ENCODE peak calls at places on chromosomes 4 and X, in five cellular contexts. Y, G, X, J and A are unnamed samples.

GRCh38 chrX:83260288-83260687 is 247.8 kb upstream of the POU3F4 start:
- DNase-seq in Y (no peak), G (no peak), X (no peak), J (no peak), A (peak; percentile 0)

GRCh38 chrX:121336831-121337421 is 289.5 kb downstream of the GLUD2 start:
- DNase-seq in Y (no peak), G (peak; percentile 42), X (no peak), J (no peak), A (no peak)

GRCh38 chrX:135081695-135082094 is 29.8 kb upstream of the RTL8A start:
- DNase-seq in Y (no peak), G (no peak), X (no peak), J (no peak), A (no peak)

GRCh38 chr4:186037692-186038658 is 31.0 kb upstream of the TLR3 start:
- DNase-seq in Y (peak; percentile 49), G (peak; percentile 79), X (peak; percentile 62), J (peak; percentile 80), A (peak; percentile 77)

GRCh38 chr4:70996014-70996353 is 2.5 kb downstream of the DCK start:
- DNase-seq in Y (no peak), G (no peak), X (no peak), J (no peak), A (peak; percentile 42)

GRCh38 chr4:47525154-47525819 is 40.2 kb downstream of the ATP10D start:
- DNase-seq in Y (peak; percentile 15), G (peak; percentile 21), X (peak; percentile 51), J (peak; percentile 97), A (no peak)

GRCh38 chr4:94877973-94878372 is 120.2 kb downstream of the BMPR1B start:
- DNase-seq in Y (no peak), G (no peak), X (no peak), J (peak; percentile 66), A (no peak)

GRCh38 chr4:138310498-138310897 is 68.3 kb upstream of the SLC7A11 start:
- DNase-seq in Y (no peak), G (no peak), X (no peak), J (peak; percentile 53), A (no peak)

GRCh38 chr4:14994242-14994641 is 8.0 kb upstream of the CPEB2 start:
- DNase-seq in Y (no peak), G (no peak), X (no peak), J (peak; percentile 31), A (peak; percentile 77)

GRCh38 chr4:90127706-90128345 is 632 bp downstream of the CCSER1 start:
- DNase-seq in Y (peak; percentile 9), G (no peak), X (no peak), J (no peak), A (no peak)

GRCh38 chr4:83109480-83110221 is 4.9 kb downstream of the PLAC8 start:
- DNase-seq in Y (no peak), G (no peak), X (no peak), J (peak; percentile 3), A (peak; percentile 87)

GRCh38 chrX:150569155-150569477 is 695 bp downstream of the MTM1 start:
- DNase-seq in Y (peak; percentile 21), G (no peak), X (no peak), J (peak; percentile 43), A (peak; percentile 85)

GRCh38 chr4:3719836-3720235 is 46.3 kb upstream of the ADRA2C start:
- DNase-seq in Y (no peak), G (no peak), X (no peak), J (no peak), A (no peak)
- H3K4me3 ChIP-seq in Y (no peak overlapping the region), G (no peak overlapping the region), X (no peak overlapping the region), J (no peak overlapping the region), A (no peak overlapping the region)

DNA sequence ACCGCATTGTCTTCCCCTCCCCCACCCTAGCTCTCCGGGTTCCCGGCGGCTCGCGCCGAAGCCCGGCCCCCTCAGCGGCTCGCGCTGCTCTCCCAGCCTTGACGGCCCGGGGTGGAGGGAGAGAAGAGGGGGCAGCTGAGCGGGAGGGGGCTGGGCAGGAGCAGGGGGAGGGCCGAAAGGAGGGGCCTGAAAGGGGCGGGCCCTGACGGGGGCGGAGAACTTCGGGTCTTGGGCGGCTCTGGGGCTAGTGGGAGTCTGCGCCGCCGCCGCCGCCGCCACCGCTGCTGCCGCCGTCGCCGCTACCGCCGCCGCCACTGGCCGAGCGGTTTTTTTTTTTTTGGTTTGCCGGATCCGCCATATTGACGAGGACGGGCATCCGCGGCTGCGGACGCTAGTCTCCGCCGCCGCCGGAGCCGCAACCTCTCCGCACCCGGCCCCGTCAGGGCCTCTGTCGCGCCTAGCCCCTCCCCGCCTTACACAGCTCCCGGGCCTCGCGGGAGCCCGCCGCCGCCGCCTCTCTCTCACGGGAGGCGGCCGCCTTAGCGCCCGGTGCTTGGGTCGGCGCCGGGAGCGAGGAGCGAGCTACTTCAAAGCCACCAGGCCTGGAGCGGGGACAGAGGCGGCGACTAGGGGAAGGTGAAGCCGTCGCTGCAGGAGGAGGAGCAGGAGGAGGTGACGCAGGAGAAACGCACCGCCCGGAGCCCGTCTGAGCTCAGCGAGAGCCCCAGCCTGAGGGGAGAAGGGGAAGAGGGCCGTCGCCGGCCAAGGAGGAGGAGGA is at the start of gene USP9X:
- DNase-seq in Y (peak; percentile 91), G (peak; percentile 54), X (peak; percentile 95), J (peak; percentile 89), A (peak; percentile 90)
- TF ChIP-seq POLR2A in Y (peak; percentile 72), G (peak; percentile 33), X (peak; percentile 59), J (peak; percentile 63), A (peak; percentile 45)

GRCh38 chr4:25177147-25177546 is 16.9 kb upstream of the SEPSECS start:
- DNase-seq in Y (no peak), G (no peak), X (no peak), J (no peak), A (no peak)

GRCh38 chr4:25174674-25175073 is 14.4 kb upstream of the SEPSECS start:
- DNase-seq in Y (no peak), G (no peak), X (no peak), J (peak; percentile 12), A (peak; percentile 44)

GRCh38 chr4:25169446-25169845 is 9.2 kb upstream of the SEPSECS start:
- DNase-seq in Y (no peak), G (no peak), X (no peak), J (no peak), A (no peak)

GRCh38 chr4:25171451-25171850 is 11.2 kb upstream of the SEPSECS start:
- DNase-seq in Y (no peak), G (no peak), X (no peak), J (no peak), A (no peak)

DNA sequence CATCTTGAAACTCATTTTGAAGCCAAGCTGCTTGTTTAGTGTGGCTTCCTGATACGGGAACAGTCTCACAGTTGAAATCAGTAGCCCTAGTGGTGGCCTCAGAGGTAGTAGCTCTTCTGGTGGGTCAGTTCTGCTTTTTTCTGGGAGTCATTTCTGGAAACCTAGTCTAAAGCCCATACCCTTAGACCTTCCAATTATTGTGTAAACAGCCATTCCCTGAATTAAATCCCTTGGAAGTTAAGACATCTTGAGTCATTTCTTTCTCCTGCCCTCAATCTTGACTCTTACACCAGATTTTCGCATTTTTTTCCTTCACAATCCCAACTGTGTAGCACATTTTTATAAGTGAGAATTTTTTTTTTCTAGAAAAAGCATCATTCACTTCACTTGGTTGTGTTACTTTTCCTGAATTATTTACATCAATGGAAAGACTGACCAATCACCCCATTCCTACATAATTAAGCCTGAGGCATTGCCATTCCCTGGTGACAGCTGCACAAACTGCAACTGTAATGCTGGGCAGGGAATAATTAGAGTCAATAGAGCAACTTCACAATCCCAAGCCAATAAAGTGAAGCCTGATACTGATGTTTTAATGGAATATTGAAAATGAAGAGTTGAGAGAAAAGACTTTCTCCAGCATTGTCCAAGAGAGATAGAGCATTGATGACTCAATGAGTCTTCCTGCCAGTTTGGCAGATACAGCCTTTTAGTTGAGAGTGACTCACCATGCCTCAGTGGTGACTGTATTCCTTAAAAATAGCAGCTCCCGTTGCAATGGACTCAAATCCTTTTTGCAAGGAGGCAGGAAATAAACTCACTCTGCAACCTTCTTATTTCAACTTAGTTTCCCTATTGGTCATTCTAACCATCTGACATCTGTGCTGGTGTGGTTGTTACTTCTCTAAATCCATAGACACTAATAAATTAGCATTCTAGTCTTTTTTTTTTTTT is 13.0 kb upstream of the SEPSECS start:
- DNase-seq in Y (peak; percentile 74), G (peak; percentile 86), X (peak; percentile 85), J (peak; percentile 100), A (peak; percentile 88)
- H3K4me3 ChIP-seq in Y (no peak overlapping the region), G (peak overlapping the region; percentile 40), X (no peak overlapping the region), J (no peak overlapping the region), A (no peak overlapping the region)

DNA sequence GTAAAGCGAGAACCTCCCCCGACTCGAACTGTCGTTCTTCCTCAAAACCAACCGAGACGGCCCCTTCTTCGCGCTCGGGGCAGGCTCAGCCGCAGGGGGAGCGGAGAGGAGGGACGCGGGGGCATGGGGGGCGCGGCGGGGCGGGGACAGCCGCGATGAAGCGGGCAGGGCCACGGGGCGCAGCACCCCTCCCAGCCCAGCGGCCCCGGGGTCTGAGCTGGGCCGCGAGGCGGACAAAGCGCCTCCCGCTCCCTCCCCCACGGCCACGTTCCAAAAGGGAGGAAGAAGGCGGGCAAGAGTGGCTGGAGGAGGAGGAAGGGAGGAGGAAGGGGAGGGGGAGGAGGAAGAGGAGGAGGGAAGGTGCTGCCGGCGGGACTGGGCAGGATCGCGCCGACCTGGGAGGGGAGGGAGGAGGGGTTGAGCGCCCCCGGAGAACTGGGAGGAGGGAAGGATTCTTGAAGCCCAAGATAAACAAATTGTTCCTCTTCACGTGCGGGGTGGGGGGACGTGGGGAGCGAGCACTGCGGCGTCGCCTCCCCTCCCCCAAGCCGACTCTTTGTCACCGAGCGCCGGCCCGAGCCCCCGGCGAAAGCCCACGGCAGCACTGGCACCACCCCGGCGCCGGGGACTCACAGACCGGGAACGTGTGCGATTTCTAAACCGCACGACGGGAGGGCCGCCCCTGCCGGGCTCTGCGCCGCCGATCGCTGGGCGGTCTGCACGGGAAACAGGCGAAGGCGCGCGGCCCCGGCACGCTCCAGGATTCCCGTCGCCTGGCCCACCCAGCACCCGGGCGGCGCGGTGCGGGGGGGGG is 2.9 kb downstream of the MAML3 start:
- DNase-seq in Y (peak; percentile 95), G (peak; percentile 79), X (peak; percentile 96), J (peak; percentile 97), A (peak; percentile 95)
- TF ChIP-seq POLR2A in Y (peak; percentile 34), G (no peak), X (peak; percentile 68), J (peak; percentile 80), A (peak; percentile 1)

GRCh38 chrX:1778817-1779216 is 164.0 kb downstream of the ASMT start:
- DNase-seq in Y (no peak), G (peak; percentile 24), X (no peak), J (no peak), A (no peak)
- H3K4me3 ChIP-seq in Y (no peak overlapping the region), G (no peak overlapping the region), X (no peak overlapping the region), J (no peak overlapping the region), A (no peak overlapping the region)

GRCh38 chrX:8304668-8305067 is 133.6 kb upstream of the VCX2 start:
- DNase-seq in Y (no peak), G (no peak), X (no peak), J (no peak), A (no peak)
- TF ChIP-seq POLR2A in Y (no peak), G (no peak), X (no peak), J (no peak), A (no peak)